ENCODE peak calls at places on chromosomes 11 and 22, in five cellular contexts. J, A, E, W and R are unnamed samples.

GRCh38 chr11:106242723-106243405 is 165.4 kb downstream of the AASDHPPT start:
- DNase-seq in W (no peak), A (no peak), J (no peak), E (no peak), R (no peak)

GRCh38 chr11:57597971-57598830 is 716 bp downstream of the SERPING1 start:
- DNase-seq in E (no peak), J (no peak), W (peak), A (no peak), R (no peak)

GRCh38 chr11:86869531-86869930 is 69.2 kb downstream of the PRSS23 start:
- DNase-seq in W (no peak), J (no peak), A (no peak), E (no peak), R (no peak)

GRCh38 chr11:112249871-112250590 is 10.6 kb downstream of the PLET1 start:
- DNase-seq in W (no peak), E (no peak), A (no peak), J (no peak), R (no peak)

GRCh38 chr11:95154514-95154913 is 64.9 kb downstream of the ENDOD1 start:
- DNase-seq in E (peak), A (no peak), J (peak), W (peak), R (peak)

GRCh38 chr22:18024956-18025720 is 777 bp upstream of the MICAL3 start:
- DNase-seq in W (no peak), E (peak), J (no peak), A (no peak), R (no peak)

GRCh38 chr11:29184939-29185890 is 831.6 kb downstream of the KCNA4 start:
- DNase-seq in W (no peak), J (no peak), E (no peak), A (no peak), R (no peak)

GRCh38 chr11:29334781-29335140 is 682.1 kb downstream of the KCNA4 start:
- DNase-seq in E (no peak), W (no peak), J (no peak), A (no peak), R (no peak)

GRCh38 chr22:39543095-39543494 is 10.5 kb upstream of the RPS19BP1 start:
- DNase-seq in E (peak), J (no peak), A (no peak), W (no peak), R (no peak)
- TF ChIP-seq CTCF in E (peak), J (peak), A (no peak), W (peak), R (peak)

DNA sequence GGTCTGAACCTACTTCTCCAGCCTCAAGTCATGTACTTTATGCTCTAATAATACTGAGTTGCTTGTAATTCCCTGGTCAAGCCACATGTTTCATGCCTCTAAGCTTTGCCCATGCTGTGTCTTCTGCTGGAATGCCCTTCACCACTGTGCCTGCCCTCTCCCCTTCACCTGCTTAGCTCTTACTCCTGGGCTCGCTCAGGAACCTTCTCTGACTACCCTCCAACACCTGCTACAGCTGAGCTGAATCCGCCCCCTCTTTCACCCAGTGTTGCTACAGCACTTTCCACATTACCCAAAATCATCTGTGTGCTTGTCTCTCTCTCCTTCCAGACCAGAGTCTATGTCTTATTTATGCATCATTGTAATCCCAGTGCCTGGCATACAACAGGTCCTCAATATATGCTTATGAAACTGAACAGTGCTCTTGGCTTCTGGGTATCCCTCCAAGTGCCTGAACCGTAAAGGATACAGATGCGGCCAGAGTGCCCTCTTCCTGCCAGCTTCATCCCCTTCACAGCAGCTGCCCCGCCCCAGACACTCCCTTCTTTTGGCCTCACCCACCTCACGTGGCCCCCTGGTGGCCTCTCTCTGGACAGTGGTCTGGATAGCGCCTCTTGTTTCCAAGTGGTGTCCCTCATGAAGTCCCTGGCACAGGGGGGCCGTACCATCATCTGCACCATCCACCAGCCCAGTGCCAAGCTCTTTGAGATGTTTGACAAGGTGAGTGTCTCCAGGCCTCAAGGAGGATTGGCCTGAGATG is 7.1 kb downstream of the ABCG4 start:
- DNase-seq in E (peak), J (no peak), W (no peak), A (no peak), R (no peak)
- TF ChIP-seq CTCF in E (peak), J (no peak), W (no peak), A (no peak), R (no peak)

DNA sequence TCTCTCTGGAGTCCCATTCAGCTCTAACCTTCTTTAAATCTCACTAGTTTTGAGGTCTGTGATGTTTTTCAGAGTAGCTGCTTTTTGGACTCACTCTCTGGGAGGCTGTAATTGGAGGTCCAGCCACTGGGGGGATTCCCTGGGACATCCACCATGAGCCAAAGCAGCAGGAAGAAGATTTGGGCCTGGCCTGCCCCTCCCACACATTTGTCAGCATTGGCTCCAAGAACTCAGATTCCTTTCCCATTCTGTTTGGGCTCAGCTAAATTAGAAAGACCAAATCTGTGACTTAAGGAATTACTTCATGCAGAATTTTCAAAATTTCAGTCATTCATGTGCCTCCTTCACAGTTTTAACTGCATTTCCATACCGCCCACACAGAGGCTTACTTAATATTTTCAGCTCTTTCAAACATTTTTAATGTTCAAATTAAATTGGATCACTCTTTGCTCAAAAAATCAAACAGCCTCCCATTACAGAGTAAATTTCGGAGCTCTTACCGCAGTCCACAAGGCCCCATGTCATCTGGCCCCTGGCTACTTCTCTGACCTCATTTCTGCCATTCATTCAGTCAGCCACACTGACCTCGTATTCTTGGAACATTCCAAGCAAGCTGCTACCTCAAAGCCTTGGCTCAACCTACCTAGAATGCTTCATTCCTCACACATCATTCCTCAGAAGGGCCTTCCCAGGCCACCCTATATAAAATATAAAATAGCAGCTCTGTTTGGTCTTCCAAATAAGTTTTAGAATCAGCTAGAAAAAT is 54.5 kb upstream of the RRAS2 start:
- DNase-seq in J (no peak), W (peak), A (no peak), E (no peak), R (no peak)
- TF ChIP-seq CTCF in J (no peak), W (peak), A (peak), E (peak), R (no peak)

DNA sequence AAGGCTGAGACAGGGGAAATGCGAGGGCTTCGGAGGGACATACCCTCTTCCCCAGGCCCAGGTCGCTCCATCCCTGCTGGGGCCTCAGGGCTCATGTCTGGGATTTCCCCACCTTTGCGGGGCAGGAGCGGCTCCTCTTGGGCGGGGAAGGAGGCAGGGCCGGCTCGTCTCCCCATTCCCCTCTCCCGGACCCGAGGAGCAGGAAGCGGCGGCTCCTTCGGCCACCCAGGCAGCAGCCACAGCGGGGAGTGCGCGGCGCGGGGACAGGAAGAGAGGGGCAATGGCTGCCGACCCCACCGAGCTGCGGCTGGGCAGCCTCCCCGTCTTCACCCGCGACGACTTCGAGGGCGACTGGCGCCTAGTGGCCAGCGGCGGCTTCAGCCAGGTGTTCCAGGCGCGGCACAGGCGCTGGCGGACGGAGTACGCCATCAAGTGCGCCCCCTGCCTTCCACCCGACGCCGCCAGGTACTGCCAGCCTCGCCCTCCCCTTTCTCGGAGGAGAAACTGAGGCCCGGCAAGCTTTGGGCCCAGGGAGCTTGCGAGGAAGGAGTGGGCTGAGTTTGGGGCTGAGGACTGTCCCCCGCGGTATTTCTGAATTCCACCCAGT is at the start of gene ANKK1:
- DNase-seq in E (no peak), J (no peak), W (no peak), A (no peak), R (no peak)
- TF ChIP-seq CTCF in E (no peak), J (peak), W (peak), A (peak), R (no peak)

GRCh38 chr22:45731798-45732495 is 60.3 kb downstream of the ATXN10 start:
- DNase-seq in A (no peak), E (peak), J (no peak), W (no peak), R (no peak)
- TF ChIP-seq CTCF in A (peak), E (peak), J (no peak), W (peak), R (no peak)

DNA sequence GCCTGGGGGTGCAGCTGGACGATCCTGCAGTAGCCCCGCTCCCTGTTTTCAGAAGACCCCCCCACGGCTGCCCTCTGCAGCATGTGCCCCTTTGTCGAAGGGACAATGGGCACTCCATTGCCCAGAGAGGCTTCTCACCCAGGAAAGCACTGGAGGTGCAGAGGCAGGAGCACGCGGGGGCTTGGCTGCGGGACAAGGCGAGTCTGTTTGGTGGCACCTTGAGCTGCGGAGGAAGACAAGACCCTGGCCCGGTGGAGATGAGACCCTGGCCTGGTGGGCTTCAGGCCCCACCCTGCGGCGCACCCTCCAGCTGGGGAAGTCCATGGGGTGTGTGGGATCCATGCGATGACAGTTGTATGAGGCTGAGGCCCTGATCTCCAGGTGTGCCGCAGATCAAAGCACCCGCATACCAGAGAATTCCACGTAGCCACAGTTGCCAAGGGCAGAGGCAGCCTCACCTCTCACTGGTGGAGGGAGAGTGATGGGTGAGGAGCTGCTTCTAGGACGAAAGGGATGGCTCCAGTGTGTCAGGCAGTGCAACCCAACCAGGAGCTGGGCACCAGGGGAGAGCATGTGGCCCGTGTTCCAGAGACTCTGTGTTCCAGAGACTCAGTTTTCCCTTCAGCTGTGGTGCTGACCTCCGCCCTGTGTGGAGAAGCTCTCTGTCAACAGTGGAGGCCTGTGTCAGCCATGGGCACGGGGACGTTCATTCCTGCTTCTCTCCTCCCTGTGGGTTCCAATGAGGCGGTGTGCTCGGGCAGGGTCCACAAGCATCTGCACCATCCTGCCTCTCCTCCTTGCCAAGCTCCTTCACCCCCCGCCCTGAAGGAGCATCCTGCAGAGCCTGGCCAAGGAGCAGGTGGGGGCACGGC is 10.0 kb downstream of the TBX1 start:
- DNase-seq in A (no peak), J (no peak), W (no peak), E (no peak), R (no peak)
- TF ChIP-seq CTCF in A (no peak), J (no peak), W (no peak), E (no peak), R (no peak)

DNA sequence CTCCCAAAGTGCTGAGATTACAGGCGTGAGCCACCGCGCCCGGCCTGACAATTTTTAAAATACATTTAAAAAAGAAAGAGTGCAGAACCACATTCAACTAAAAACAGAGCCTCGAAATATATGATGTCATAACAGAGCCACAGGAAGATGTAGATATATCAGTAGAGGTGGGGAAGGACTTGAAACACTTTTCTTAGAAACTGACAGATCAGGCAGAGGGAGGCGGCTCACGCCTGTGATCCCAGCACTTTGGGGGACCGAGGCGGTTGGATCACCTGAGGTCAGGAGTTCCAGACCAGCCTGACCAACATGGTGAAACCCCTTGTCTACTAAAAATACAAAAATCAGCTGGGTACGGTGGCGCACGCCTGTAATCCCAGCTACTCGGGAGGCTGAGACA is 7.0 kb downstream of the MLC1 start:
- DNase-seq in W (no peak), E (no peak), J (no peak), A (no peak), R (no peak)
- TF ChIP-seq CTCF in W (no peak), E (no peak), J (no peak), A (no peak), R (no peak)

GRCh38 chr11:35274909-35275807 is 136.2 kb downstream of the CD44 start:
- DNase-seq in E (no peak), J (no peak), A (no peak), W (peak), R (no peak)
- TF ChIP-seq CTCF in E (no peak), J (no peak), A (peak), W (no peak), R (no peak)

DNA sequence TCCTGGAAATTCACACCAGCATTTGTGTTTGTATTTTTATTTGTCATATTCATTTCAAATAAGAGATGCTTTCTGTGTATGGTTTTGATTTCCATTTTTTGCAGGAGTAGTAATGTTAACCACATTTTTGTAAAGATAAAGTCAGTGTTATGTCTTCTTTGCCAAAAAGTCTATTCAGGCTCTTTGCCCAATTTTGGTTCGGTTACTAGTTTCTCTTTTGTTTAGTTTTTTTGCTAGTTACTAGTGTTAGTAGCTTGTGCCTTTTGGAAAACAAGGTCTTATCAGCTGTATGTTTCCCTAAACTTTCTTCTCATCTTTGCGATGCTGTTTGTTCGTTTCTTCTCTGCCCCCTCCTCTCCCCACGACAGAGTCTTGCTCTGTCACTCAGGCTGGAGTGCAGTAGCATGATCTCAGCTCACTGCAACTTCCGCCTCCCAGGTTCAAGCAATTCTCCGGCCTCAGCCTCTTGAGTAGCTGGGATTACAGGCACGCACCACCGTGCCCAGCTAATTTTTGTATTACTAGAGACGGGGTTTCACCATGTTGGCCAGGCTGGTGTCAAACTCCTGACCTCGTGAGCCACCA is 112.3 kb upstream of the GRK3 start:
- DNase-seq in W (no peak), A (no peak), J (no peak), E (no peak), R (no peak)
- TF ChIP-seq CTCF in W (no peak), A (no peak), J (no peak), E (no peak), R (no peak)